ENCODE peak calls at places on chromosome 10, in nine cellular contexts. E is lower lobe of right lung; L is iPS DF 6.9; V is mammary epithelial cell; D is CD8-positive, alpha-beta memory T cell; O is brain microvascular endothelial cell; K is uterus; I is tibial artery; X is dorsolateral prefrontal cortex. G is an unnamed sample.

GRCh38 chr10:78214931-78215330 is 181.3 kb downstream of the RPS24 start:
- DNase-seq in E (no peak), L (no peak), V (no peak), D (no peak), O (no peak), K (no peak), I (peak), X (no peak), G (no peak)

GRCh38 chr10:44233561-44234470 is 151.1 kb downstream of the CXCL12 start:
- DNase-seq in E (no peak), L (no peak), V (no peak), D (no peak), O (peak), K (no peak), I (no peak), X (no peak), G (no peak)

GRCh38 chr10:17805440-17805839 is 3.7 kb upstream of the MRC1 start:
- DNase-seq in E (peak), L (no peak), V (no peak), D (no peak), O (no peak), K (no peak), I (no peak), X (no peak), G (no peak)

GRCh38 chr10:20890009-20890408 is 7.1 kb downstream of the NEBL start:
- DNase-seq in E (no peak), L (no peak), V (no peak), D (no peak), O (peak), K (no peak), I (no peak), X (no peak), G (no peak)

GRCh38 chr10:86536294-86536861 is 14.8 kb upstream of the WAPL start:
- DNase-seq in E (no peak), L (no peak), V (no peak), D (peak), O (no peak), K (no peak), I (no peak), X (no peak), G (no peak)

GRCh38 chr10:128018236-128018635 is 108.0 kb downstream of the MKI67 start:
- DNase-seq in E (no peak), L (no peak), V (no peak), D (no peak), O (peak), K (no peak), I (no peak), X (no peak), G (no peak)

GRCh38 chr10:3071405-3072198 is 4.3 kb downstream of the PFKP start:
- DNase-seq in E (no peak), L (no peak), V (peak), D (no peak), O (peak), K (no peak), I (no peak), X (no peak), G (peak)

GRCh38 chr10:17561131-17561530 is 56.0 kb downstream of the HACD1 start:
- DNase-seq in E (no peak), L (no peak), V (no peak), D (no peak), O (no peak), K (no peak), I (no peak), X (no peak), G (no peak)

GRCh38 chr10:79188154-79188763 is 119.5 kb downstream of the ZMIZ1 start:
- DNase-seq in E (no peak), L (no peak), V (no peak), D (no peak), O (no peak), K (no peak), I (no peak), X (no peak), G (no peak)

GRCh38 chr10:98196985-98197384 is 62.5 kb downstream of the R3HCC1L start:
- DNase-seq in E (no peak), L (no peak), V (no peak), D (no peak), O (no peak), K (no peak), I (no peak), X (no peak), G (no peak)

GRCh38 chr10:122802282-122802681 is 43.4 kb downstream of the CUZD1 start:
- DNase-seq in E (no peak), L (no peak), V (no peak), D (no peak), O (no peak), K (no peak), I (no peak), X (no peak), G (no peak)
- H3K27ac ChIP-seq in E (no peak), L (no peak), V (no peak), D (no peak), O (no peak), K (no peak), I (no peak), X (no peak), G (no peak)

GRCh38 chr10:124722812-124723783 is 21.1 kb downstream of the FAM53B start:
- DNase-seq in E (peak), L (no peak), V (peak), D (no peak), O (no peak), K (peak), I (peak), X (no peak), G (no peak)

GRCh38 chr10:124725171-124725631 is 19.0 kb downstream of the FAM53B start:
- DNase-seq in E (no peak), L (no peak), V (no peak), D (no peak), O (no peak), K (no peak), I (peak), X (no peak), G (no peak)

GRCh38 chr10:124724279-124725027 is 19.7 kb downstream of the FAM53B start:
- DNase-seq in E (no peak), L (no peak), V (peak), D (no peak), O (no peak), K (no peak), I (peak), X (no peak), G (peak)

GRCh38 chr10:124725791-124726190 is 18.4 kb downstream of the FAM53B start:
- DNase-seq in E (no peak), L (no peak), V (no peak), D (no peak), O (no peak), K (no peak), I (peak), X (no peak), G (no peak)

DNA sequence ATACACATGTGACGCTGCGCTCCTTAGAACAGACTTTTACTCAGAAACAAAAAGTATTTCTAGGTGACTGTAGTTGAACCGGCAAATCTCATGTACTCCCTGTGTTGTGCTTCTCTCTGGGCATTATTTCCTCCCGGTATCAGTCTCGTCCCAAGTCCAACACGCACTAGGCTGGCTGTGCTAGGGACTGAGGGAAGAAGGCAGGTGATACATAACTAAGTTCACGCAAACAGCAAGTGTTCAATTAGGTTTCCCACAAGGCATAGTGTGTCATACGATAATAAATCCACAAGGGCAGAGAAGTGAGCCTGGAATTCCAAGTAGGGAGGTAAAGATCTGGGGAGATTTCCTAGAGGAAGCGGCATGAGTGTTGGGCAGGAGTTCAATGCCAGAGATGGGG is 20.4 kb downstream of the FAM53B start:
- DNase-seq in E (no peak), L (no peak), V (no peak), D (no peak), O (no peak), K (no peak), I (no peak), X (no peak), G (no peak)
- H3K27ac ChIP-seq in E (peak), L (no peak), V (peak), D (peak), O (no peak), K (peak), I (peak), X (peak), G (no peak)

GRCh38 chr10:69800665-69801064 is 1.0 kb upstream of the COL13A1 start:
- DNase-seq in E (no peak), L (no peak), V (no peak), D (no peak), O (no peak), K (no peak), I (no peak), X (no peak), G (no peak)
- H3K27ac ChIP-seq in E (no peak), L (no peak), V (no peak), D (no peak), O (no peak), K (no peak), I (peak), X (no peak), G (no peak)

DNA sequence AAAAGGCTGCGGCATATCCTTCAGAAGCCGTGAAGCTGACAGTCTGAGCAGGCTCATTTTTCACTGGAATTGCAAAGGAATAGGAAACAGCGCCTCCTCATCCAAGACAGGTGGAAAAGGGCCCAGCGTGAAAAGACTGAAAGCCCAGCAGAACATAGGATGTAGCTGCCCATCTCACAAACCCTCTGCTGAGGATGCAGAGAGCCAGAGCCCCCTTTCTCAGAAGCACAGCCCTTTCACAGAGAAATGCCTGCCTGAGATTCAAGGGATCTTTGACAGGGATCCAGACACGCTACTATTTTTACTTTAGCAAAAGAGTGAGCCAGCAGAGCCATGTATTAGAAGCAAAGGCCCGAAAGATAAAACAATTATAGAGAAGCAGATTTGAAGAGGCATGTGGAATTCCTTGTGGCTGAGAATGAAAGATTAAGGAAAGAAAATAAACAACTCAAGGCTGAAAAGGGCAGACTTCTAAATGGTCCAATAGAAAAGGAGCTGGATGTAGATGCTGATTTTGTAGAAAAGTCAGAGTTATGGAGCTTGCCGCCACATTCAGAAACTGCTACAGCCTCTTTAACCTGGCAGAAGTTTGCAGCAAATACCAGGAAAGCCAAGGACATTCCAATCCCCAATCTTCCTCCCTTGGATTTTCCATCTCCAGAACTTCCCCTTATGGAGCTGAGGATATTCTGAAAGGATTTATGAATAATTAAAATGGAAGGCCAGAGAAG is 36.9 kb downstream of the GDI2 start:
- DNase-seq in E (no peak), L (peak), V (no peak), D (no peak), O (no peak), K (no peak), I (no peak), X (peak), G (no peak)
- H3K27ac ChIP-seq in E (peak), L (no peak), V (no peak), D (peak), O (peak), K (no peak), I (peak), X (peak), G (peak)

DNA sequence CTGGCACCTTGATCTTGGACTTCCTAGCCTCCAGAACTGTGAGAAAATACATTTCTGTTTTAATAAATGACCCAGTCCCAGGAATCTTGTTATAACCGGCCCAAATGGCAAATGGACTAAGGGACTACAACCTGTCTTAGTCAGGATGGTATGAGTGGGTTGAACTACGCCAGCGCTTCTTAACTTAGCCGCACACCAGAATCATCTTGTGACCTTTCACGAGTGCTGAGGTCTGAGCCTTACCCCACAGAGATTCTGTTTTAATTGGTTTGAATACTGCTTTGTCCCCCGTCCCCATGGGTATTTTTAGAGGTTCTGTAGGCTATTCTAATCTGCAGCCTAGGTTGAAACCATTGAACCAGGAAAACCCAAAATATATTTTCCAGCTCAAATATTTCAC is 48.0 kb downstream of the PFKFB3 start:
- DNase-seq in E (no peak), L (no peak), V (no peak), D (no peak), O (no peak), K (no peak), I (no peak), X (no peak), G (no peak)
- H3K27ac ChIP-seq in E (no peak), L (no peak), V (no peak), D (no peak), O (no peak), K (no peak), I (no peak), X (no peak), G (no peak)